ENCODE peak calls at places on chromosomes 6 and 20, in five cellular contexts. B is transverse colon, K is ovary, P is A549, Z is endothelial cell of umbilical vein. D is an unnamed sample.

GRCh38 chr6:139133272-139133671 is 1.6 kb upstream of the HECA start:
- DNase-seq in B (peak; percentile 44), K (peak; percentile 34), P (no peak), Z (no peak), D (no peak)

GRCh38 chr6:56534680-56535419 is 107.8 kb downstream of the DST start:
- DNase-seq in B (no peak), K (no peak), P (no peak), Z (no peak), D (no peak)

GRCh38 chr6:14390805-14391204 is 273.2 kb downstream of the CD83 start:
- DNase-seq in B (no peak), K (no peak), P (no peak), Z (no peak), D (no peak)

GRCh38 chr20:59765599-59766177 is 161.3 kb downstream of the PHACTR3 start:
- DNase-seq in B (no peak), K (no peak), P (no peak), Z (no peak), D (no peak)

GRCh38 chr6:137699036-137699683 is 167.9 kb upstream of the TNFAIP3 start:
- DNase-seq in B (no peak), K (no peak), P (no peak), Z (no peak), D (no peak)

GRCh38 chr6:138420356-138420755 is 16.3 kb downstream of the HEBP2 start:
- DNase-seq in B (no peak), K (no peak), P (no peak), Z (no peak), D (no peak)

GRCh38 chr20:11993886-11994466 is 76.3 kb downstream of the BTBD3 start:
- DNase-seq in B (no peak), K (no peak), P (no peak), Z (no peak), D (no peak)

GRCh38 chr6:53410508-53411258 is 61.9 kb upstream of the ELOVL5 start:
- DNase-seq in B (peak; percentile 29), K (peak; percentile 19), P (peak; percentile 39), Z (peak; percentile 56), D (peak; percentile 49)

GRCh38 chr6:17712573-17712972 is 5.8 kb upstream of the NUP153 start:
- DNase-seq in B (no peak), K (no peak), P (no peak), Z (no peak), D (no peak)

GRCh38 chr20:63309261-63310071 is 16.5 kb downstream of the COL20A1 start:
- DNase-seq in B (peak; percentile 20), K (peak; percentile 68), P (peak; percentile 45), Z (peak; percentile 19), D (peak; percentile 52)

GRCh38 chr20:25274481-25274880 is 26.6 kb downstream of the PYGB start:
- DNase-seq in B (peak; percentile 6), K (peak; percentile 16), P (no peak), Z (no peak), D (peak; percentile 9)

GRCh38 chr20:37276494-37277252 is 12.8 kb upstream of the MANBAL start:
- DNase-seq in B (peak; percentile 56), K (peak; percentile 84), P (peak; percentile 51), Z (peak; percentile 75), D (peak; percentile 64)

GRCh38 chr6:125639621-125640020 is 109.8 kb upstream of the HEY2 start:
- DNase-seq in B (no peak), K (no peak), P (no peak), Z (peak; percentile 49), D (no peak)

GRCh38 chr20:59912609-59913008 is 20.8 kb downstream of the SYCP2 start:
- DNase-seq in B (no peak), K (no peak), P (no peak), Z (no peak), D (no peak)

GRCh38 chr6:146578054-146578453 is 20.7 kb upstream of the ADGB start:
- DNase-seq in B (no peak), K (no peak), P (no peak), Z (no peak), D (no peak)

GRCh38 chr6:126033696-126034095 is 47.4 kb downstream of the TRMT11 start:
- DNase-seq in B (peak; percentile 19), K (no peak), P (peak; percentile 76), Z (peak; percentile 78), D (no peak)

GRCh38 chr20:19835533-19836222 is 77.6 kb downstream of the RIN2 start:
- DNase-seq in B (no peak), K (no peak), P (no peak), Z (no peak), D (no peak)

GRCh38 chr6:123380257-123380656 is 256.5 kb downstream of the TRDN start:
- DNase-seq in B (no peak), K (no peak), P (peak; percentile 26), Z (peak; percentile 6), D (no peak)

GRCh38 chr6:52937908-52938307 is 28.4 kb upstream of the GSTA3 start:
- DNase-seq in B (no peak), K (no peak), P (peak; percentile 3), Z (no peak), D (no peak)

GRCh38 chr6:6713660-6714446 is 125.3 kb downstream of the LY86 start:
- DNase-seq in B (no peak), K (no peak), P (peak; percentile 13), Z (no peak), D (no peak)

GRCh38 chr6:119308994-119309657 is 40.4 kb downstream of the MAN1A1 start:
- DNase-seq in B (no peak), K (no peak), P (no peak), Z (no peak), D (no peak)

GRCh38 chr6:156804402-156804801 is 27.2 kb downstream of the ARID1B start:
- DNase-seq in B (no peak), K (no peak), P (no peak), Z (no peak), D (no peak)

GRCh38 chr6:137286926-137287325 is 67.7 kb upstream of the IFNGR1 start:
- DNase-seq in B (no peak), K (no peak), P (no peak), Z (no peak), D (no peak)

DNA sequence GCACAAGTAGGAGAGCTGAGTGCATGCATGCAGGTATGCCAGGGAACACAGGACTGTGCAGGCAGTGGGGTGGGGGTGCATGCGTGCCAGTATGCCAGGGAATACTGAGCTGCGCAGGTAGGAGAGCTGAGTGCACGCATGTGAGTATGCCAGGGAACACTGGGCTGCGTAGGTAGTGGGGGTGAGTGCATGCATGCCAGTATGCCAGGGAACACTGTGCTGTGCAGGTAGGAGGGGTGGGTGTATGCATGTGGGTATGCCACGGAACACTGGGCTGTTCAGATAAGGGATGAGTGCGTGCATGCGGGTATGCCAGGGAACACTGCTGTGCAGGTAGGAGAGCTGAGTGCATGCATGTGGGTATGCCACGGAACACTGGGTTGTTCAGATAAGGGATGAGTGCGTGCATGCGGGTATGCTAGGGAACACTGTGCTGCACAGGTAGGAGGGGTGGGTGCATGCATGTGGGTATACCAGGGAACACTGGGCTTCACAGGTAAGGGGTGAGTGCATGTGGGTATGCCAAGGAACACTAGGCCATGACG is 77.4 kb downstream of the LRFN2 start:
- DNase-seq in B (no peak), K (no peak), P (no peak), Z (no peak), D (no peak)
- H3K4me3 ChIP-seq in B (no peak overlapping the region), K (no peak overlapping the region), P (no peak overlapping the region), Z (no peak overlapping the region), D (no peak overlapping the region)

GRCh38 chr20:17568972-17569471 is 853 bp upstream of the DSTN start:
- DNase-seq in B (peak; percentile 90), K (peak; percentile 84), P (peak; percentile 98), Z (peak; percentile 99), D (peak; percentile 80)

GRCh38 chr20:17570347-17571152 is 675 bp downstream of the DSTN start:
- DNase-seq in B (peak; percentile 75), K (peak; percentile 77), P (peak; percentile 77), Z (peak; percentile 69), D (peak; percentile 62)

GRCh38 chr20:17568045-17568788 is 1.7 kb upstream of the DSTN start:
- DNase-seq in B (no peak), K (no peak), P (no peak), Z (peak; percentile 23), D (no peak)

GRCh38 chr20:17571153-17571527 is 1.3 kb downstream of the DSTN start:
- DNase-seq in B (no peak), K (no peak), P (no peak), Z (peak; percentile 48), D (no peak)

DNA sequence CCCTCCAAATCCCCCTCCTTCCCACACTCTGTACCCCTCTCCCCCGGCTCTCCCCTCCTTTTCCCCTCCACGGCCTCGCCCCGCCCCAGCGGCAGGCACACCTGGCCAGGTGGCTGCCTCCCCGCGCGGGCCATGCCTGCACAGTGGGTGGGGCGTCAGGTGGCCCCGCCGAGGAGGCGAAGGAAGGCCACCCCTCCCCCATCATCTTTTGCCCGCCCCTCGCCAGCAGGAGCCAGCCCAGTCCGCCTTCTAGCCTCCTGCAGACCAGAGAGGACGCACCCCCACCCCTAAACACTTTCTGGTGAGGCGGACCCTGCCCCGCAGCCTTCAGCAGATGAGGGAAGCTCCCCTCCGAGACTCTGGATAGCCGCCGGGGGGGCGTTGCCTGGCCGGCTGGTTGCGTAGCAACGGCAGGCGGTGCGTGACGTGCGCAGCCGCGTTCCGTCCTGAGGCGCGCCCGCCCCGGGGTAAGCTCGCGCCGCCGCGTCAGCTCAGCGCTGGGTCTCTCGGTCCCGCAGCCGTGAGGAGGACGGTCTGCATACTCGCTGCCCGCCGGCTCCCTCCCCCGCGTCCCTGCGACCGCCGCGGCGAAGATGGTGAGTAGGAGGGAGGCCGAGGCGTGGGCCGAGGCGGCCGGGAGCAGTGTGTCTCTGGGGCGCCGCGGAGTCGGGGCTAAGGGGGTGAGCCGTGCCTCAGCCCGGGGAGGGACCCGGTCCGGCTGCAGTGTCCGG is at the start of gene DSTN:
- DNase-seq in B (peak; percentile 94), K (peak; percentile 97), P (peak; percentile 99), Z (peak; percentile 95), D (peak; percentile 95)
- TF ChIP-seq POLR2A in B (peak; percentile 97), K (peak; percentile 97), P (peak; percentile 98), Z (peak; percentile 87), D (peak; percentile 89)

DNA sequence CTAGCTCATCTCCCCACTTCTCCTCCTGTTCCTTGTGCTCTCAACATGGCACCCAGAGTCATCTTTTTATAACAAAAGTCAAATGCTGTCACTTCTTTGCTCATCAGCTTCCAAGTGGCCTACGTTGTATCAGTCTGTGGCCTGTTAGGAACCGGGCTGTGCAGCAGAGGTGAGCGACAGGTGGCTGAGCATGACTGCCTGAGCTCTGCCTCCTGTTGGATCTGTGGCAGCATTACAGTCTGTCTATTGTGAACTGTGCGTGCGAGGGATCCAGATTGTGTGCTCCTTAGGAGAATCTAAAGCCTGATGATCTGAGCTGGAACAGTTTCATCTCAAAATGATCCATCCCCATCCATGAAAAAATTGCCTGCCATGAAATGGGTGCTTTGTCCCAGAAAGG is 129.6 kb downstream of the FNDC1 start:
- DNase-seq in B (no peak), K (no peak), P (no peak), Z (no peak), D (no peak)
- TF ChIP-seq CTCF in B (no peak), K (no peak), P (no peak), Z (no peak), D (no peak)

GRCh38 chr6:28767133-28767532 is 156.7 kb downstream of the TRIM27 start:
- DNase-seq in B (no peak), K (no peak), P (no peak), Z (no peak), D (no peak)

GRCh38 chr6:28765978-28766351 is 157.8 kb downstream of the TRIM27 start:
- DNase-seq in B (no peak), K (no peak), P (no peak), Z (no peak), D (no peak)

GRCh38 chr6:28766426-28766825 is 157.4 kb downstream of the TRIM27 start:
- DNase-seq in B (no peak), K (no peak), P (no peak), Z (no peak), D (no peak)

GRCh38 chr6:28764014-28764723 is 159.6 kb downstream of the TRIM27 start:
- DNase-seq in B (no peak), K (no peak), P (peak; percentile 57), Z (no peak), D (no peak)

GRCh38 chr6:28764761-28765282 is 159.0 kb downstream of the TRIM27 start:
- DNase-seq in B (no peak), K (no peak), P (no peak), Z (no peak), D (no peak)
- H3K4me3 ChIP-seq in B (no peak overlapping the region), K (no peak overlapping the region), P (peak overlapping the region; percentile 41), Z (no peak overlapping the region), D (no peak overlapping the region)